ENCODE peak calls at places on chromosomes 5 and 9, in nine cellular contexts. E is iPS DF 6.9; G is neuronal stem cell; C is mesendoderm; O is esophagus squamous epithelium; A is CD8-positive, alpha-beta memory T cell; M is fibroblast of lung; W is tibial artery; Y is heart left ventricle. V is an unnamed sample. For H3K4me1, the result is how much of the 10 kb centered on the place peaks cover.

GRCh38 chr5:41270423-41271251 is 57.3 kb upstream of the C6 start:
- DNase-seq in E (peak), G (peak), C (peak), O (no peak), A (no peak), M (peak), W (no peak), Y (peak), V (peak)

GRCh38 chr5:115179959-115180709 is 10.4 kb upstream of the TRIM36 start:
- DNase-seq in E (peak), G (peak), C (peak), O (no peak), A (peak), M (peak), W (peak), Y (peak), V (peak)

GRCh38 chr9:126750941-126751725 is 53.7 kb upstream of the ZBTB43 start:
- DNase-seq in E (no peak), G (no peak), C (no peak), O (no peak), A (no peak), M (no peak), W (no peak), Y (no peak), V (no peak)

GRCh38 chr9:99173570-99174504 is 47.9 kb downstream of the ALG2 start:
- DNase-seq in E (no peak), G (no peak), C (no peak), O (no peak), A (no peak), M (no peak), W (no peak), Y (no peak), V (peak)

GRCh38 chr5:112533315-112533867 is 114.3 kb upstream of the EPB41L4A start:
- DNase-seq in E (no peak), G (no peak), C (peak), O (no peak), A (no peak), M (no peak), W (no peak), Y (no peak), V (peak)

GRCh38 chr5:109529520-109529919 is 119.7 kb upstream of the PJA2 start:
- DNase-seq in E (no peak), G (no peak), C (no peak), O (no peak), A (no peak), M (peak), W (peak), Y (peak), V (no peak)

GRCh38 chr5:96924016-96924443 is 11.8 kb upstream of the LNPEP start:
- DNase-seq in E (no peak), G (no peak), C (no peak), O (no peak), A (peak), M (no peak), W (no peak), Y (no peak), V (no peak)

GRCh38 chr5:20340123-20340522 is 352.1 kb upstream of the CDH18 start:
- DNase-seq in E (no peak), G (no peak), C (no peak), O (no peak), A (no peak), M (no peak), W (no peak), Y (no peak), V (no peak)

GRCh38 chr5:171615201-171616001 is 170.2 kb upstream of the SMIM23 start:
- DNase-seq in E (no peak), G (peak), C (peak), O (no peak), A (no peak), M (peak), W (no peak), Y (peak), V (peak)

GRCh38 chr9:31188496-31188895 is 1195.9 kb upstream of the ACO1 start:
- DNase-seq in E (no peak), G (no peak), C (no peak), O (no peak), A (no peak), M (no peak), W (no peak), Y (no peak), V (no peak)

GRCh38 chr9:114908104-114908621 is 22.2 kb downstream of the TNFSF8 start:
- DNase-seq in E (no peak), G (no peak), C (peak), O (no peak), A (no peak), M (no peak), W (no peak), Y (no peak), V (no peak)

GRCh38 chr5:64163746-64164145 is 1.9 kb upstream of the RNF180 start:
- DNase-seq in E (no peak), G (no peak), C (no peak), O (no peak), A (no peak), M (no peak), W (no peak), Y (no peak), V (no peak)

GRCh38 chr9:137391411-137391754 is 31.6 kb downstream of the EXD3 start:
- DNase-seq in E (no peak), G (no peak), C (no peak), O (no peak), A (no peak), M (no peak), W (peak), Y (peak), V (peak)
- H3K27ac ChIP-seq in E (no peak), G (no peak), C (no peak), O (peak), A (no peak), M (no peak), W (no peak), Y (peak), V (no peak)

DNA sequence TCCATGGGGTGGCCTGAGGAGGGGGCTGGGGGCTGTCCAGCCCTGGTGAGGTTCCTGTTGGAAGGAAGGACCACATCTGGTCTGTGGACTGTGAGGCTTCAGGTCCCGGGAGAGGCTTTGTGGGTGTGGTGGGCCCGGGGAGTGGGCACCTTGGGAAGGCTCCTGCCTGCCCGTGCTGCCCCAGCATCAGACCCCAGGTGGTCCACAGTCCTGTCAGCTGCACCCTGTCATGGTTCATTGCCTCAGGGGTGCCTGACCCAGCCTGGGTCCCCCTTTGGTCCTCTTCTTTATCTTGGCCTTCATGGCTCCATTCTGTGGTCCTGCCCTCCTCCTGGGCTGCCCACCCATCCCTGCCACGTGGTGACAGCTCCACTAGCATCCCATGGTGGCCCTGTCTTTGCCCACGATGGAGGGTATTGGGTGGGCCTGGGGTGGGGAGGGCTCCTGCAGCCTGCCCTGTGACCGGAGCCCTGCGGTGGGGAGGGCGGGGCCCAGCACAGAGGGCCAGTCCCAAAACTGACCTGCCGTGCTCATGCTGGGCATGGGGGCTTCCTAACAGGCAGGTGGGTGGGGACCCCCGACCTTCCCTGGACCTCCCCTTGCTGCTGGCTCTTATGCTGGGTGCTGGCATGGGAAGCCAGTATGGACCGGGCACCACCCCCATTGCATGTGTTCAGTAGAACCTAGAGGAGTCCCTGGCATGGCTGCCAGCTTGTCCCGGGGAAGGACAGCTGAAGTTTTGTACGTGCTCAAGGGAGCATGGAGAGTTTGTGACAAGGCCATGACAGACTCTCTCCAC is 36.9 kb downstream of the WNK2 start:
- DNase-seq in E (no peak), G (no peak), C (no peak), O (no peak), A (no peak), M (no peak), W (no peak), Y (no peak), V (no peak)
- H3K4me1 ChIP-seq in E (under half), G (under half), C (under half), O (under half), A (under half), M (under half), W (under half), Y (half or more), V (under half)

DNA sequence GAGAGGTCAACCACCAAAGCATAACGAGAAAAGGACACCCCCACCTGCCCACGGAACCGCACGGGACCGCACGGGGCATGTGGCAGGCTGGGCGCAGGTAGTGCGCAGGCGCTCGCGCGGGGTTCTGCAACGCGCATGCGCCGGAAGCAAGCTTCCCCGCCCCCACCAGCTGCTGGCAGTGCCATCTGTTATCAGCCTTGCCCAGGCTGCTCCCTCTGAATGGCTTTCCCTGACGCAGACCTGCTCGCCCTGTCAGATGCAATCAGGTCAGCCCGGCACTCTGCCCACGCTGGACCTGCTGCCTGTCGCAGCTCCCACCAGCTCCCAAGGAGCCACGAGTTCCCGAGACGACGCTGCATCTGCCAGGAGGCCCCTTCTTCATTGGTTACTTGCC is 22.8 kb downstream of the PTCH1 start:
- DNase-seq in E (no peak), G (no peak), C (no peak), O (no peak), A (no peak), M (no peak), W (no peak), Y (no peak), V (no peak)
- H3K27ac ChIP-seq in E (no peak), G (peak), C (no peak), O (peak), A (no peak), M (no peak), W (no peak), Y (no peak), V (peak)

DNA sequence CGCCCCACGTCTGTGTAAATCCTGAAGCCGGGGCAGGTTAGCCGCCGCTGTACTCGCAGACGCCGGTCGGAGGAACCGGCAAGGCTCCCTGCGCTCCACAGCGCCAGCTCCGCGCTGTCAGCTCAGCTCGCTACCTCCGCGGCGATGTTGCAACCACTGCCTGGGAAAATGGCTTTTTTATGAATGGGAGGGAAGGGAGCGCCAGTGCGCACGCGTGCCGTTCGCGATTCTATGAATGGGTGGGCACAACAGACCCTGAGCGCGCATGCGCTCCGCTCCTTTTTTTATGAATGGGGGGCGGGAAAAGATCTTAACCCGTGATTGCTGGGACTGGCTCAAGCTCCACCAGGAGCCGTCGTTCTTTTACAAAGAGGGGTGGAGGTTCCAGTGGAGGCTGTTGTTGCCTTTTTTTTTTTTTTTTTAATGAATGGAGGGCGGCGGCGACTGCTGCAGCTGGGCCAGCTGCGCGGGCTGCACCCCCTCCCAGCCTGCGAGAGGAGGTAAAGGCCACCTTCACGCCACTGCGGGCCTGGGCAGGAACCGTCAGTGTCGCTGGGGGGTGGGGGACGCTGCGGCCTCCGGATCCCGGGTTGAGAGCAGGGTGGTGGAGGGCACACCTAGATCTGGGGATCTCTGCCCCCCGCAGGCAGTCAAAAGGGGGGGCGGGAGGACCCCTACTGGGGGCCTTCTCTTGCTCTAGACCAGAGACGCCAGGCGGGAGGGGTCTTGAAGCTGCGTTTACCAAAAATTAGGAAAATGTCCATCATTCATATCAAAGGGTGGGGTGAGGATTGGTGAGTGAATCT is at the start of gene SPRY4:
- DNase-seq in E (peak), G (peak), C (peak), O (peak), A (peak), M (peak), W (peak), Y (peak), V (peak)
- H3K4me1 ChIP-seq in E (under half), G (under half), C (under half), O (under half), A (under half), M (under half), W (under half), Y (under half), V (under half)

GRCh38 chr5:146965781-146966659 is 87.5 kb upstream of the PPP2R2B start:
- DNase-seq in E (peak), G (peak), C (peak), O (no peak), A (peak), M (peak), W (peak), Y (peak), V (peak)
- H3K27ac ChIP-seq in E (no peak), G (no peak), C (no peak), O (no peak), A (no peak), M (no peak), W (no peak), Y (no peak), V (no peak)

DNA sequence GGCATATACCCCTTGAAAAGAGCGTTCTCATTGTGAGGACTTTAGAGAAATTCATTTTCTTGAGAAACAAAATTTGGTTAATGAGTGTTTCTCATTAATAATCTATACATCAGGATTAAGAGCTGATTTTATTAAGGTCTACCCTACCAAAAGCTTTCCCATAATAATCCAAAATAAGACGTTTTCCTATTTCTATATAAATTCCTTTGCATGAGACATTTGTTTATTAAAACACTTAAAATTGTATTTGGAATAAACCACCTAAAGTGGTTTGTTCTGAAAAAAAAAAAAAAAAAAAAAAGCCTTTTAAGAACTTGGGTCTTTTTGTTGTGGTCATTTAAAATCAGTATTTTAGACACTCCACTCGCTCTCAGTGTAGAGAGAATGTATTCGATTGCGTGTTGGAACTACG is 695 bp upstream of the TMOD1 start:
- DNase-seq in E (no peak), G (no peak), C (no peak), O (no peak), A (no peak), M (no peak), W (no peak), Y (no peak), V (no peak)
- H3K4me1 ChIP-seq in E (under half), G (under half), C (under half), O (under half), A (under half), M (under half), W (under half), Y (under half), V (under half)

GRCh38 chr9:87604886-87605588 is 107.4 kb downstream of the DAPK1 start:
- DNase-seq in E (no peak), G (no peak), C (no peak), O (no peak), A (no peak), M (no peak), W (no peak), Y (no peak), V (no peak)

GRCh38 chr9:87605676-87606075 is 108.0 kb downstream of the DAPK1 start:
- DNase-seq in E (no peak), G (no peak), C (no peak), O (no peak), A (no peak), M (no peak), W (no peak), Y (no peak), V (no peak)

GRCh38 chr9:87601595-87601994 is 103.9 kb downstream of the DAPK1 start:
- DNase-seq in E (no peak), G (no peak), C (no peak), O (no peak), A (no peak), M (no peak), W (no peak), Y (no peak), V (no peak)

GRCh38 chr9:87602933-87603643 is 105.4 kb downstream of the DAPK1 start:
- DNase-seq in E (no peak), G (no peak), C (no peak), O (no peak), A (no peak), M (no peak), W (no peak), Y (no peak), V (no peak)

GRCh38 chr9:87603854-87604490 is 106.3 kb downstream of the DAPK1 start:
- DNase-seq in E (no peak), G (no peak), C (no peak), O (no peak), A (no peak), M (no peak), W (no peak), Y (no peak), V (no peak)
- H3K27ac ChIP-seq in E (no peak), G (no peak), C (no peak), O (no peak), A (no peak), M (no peak), W (no peak), Y (no peak), V (no peak)

GRCh38 chr9:94923333-94924089 is 197.0 kb downstream of the AOPEP start:
- DNase-seq in E (no peak), G (peak), C (no peak), O (no peak), A (no peak), M (no peak), W (peak), Y (no peak), V (no peak)
- H3K4me1 ChIP-seq in E (under half), G (under half), C (under half), O (half or more), A (under half), M (under half), W (half or more), Y (under half), V (under half)

V was measured in small intestine.